ENCODE peak calls at places on chromosomes 5 and 9, in five cellular contexts. Z is astrocyte, R is cardiac fibroblast, H is AG04450, L is mucosa of descending colon. V is an unnamed sample.

GRCh38 chr9:87891754-87892153 is 9.1 kb downstream of the SPATA31E1 start:
- DNase-seq in H (peak), L (no peak), Z (no peak), R (peak), V (no peak)

GRCh38 chr9:14345586-14346237 is 31.8 kb upstream of the NFIB start:
- DNase-seq in H (no peak), R (no peak), L (no peak), Z (no peak), V (no peak)

GRCh38 chr5:81767097-81767496 is 16.2 kb upstream of the SSBP2 start:
- DNase-seq in Z (no peak), H (no peak), L (no peak), R (no peak), V (no peak)

GRCh38 chr5:45521067-45521466 is 175.1 kb downstream of the HCN1 start:
- DNase-seq in Z (peak), L (no peak), H (no peak), R (peak), V (no peak)

GRCh38 chr5:157998021-157998504 is 139.1 kb upstream of the CLINT1 start:
- DNase-seq in L (no peak), H (no peak), R (peak), Z (peak), V (no peak)

GRCh38 chr9:126164796-126165525 is 161.7 kb upstream of the MVB12B start:
- DNase-seq in Z (no peak), L (no peak), R (no peak), H (no peak), V (no peak)

GRCh38 chr5:166758151-166758550 is 1533.3 kb upstream of the WWC1 start:
- DNase-seq in H (no peak), R (peak), L (no peak), Z (no peak), V (no peak)

GRCh38 chr5:89282832-89283510 is 400.0 kb upstream of the MEF2C start:
- DNase-seq in L (no peak), R (no peak), Z (peak), H (no peak), V (no peak)

GRCh38 chr5:124200381-124200780 is 546.1 kb downstream of the ZNF608 start:
- DNase-seq in Z (peak), R (no peak), L (no peak), H (no peak), V (no peak)

GRCh38 chr9:105376893-105377292 is 70.9 kb upstream of the FSD1L start:
- DNase-seq in R (no peak), H (no peak), L (no peak), Z (no peak), V (no peak)

GRCh38 chr5:93208156-93208895 is 372.7 kb downstream of the NR2F1-AS1 start:
- DNase-seq in H (no peak), L (no peak), R (no peak), Z (no peak), V (peak)

GRCh38 chr5:141403387-141403786 is 809 bp downstream of the PCDHGA9 start:
- DNase-seq in H (no peak), R (no peak), L (no peak), Z (no peak), V (no peak)

GRCh38 chr5:141402553-141403328 is at the start of gene PCDHGA9:
- DNase-seq in H (no peak), R (peak), Z (no peak), L (no peak), V (no peak)

GRCh38 chr5:141399555-141400258 is 2.0 kb downstream of the PCDHGB5 start:
- DNase-seq in Z (no peak), R (no peak), H (no peak), L (no peak), V (no peak)

GRCh38 chr5:141393267-141393666 is 834 bp downstream of the PCDHGA8 start:
- DNase-seq in R (no peak), H (no peak), Z (no peak), L (no peak), V (no peak)

GRCh38 chr5:141398608-141399007 is 861 bp downstream of the PCDHGB5 start:
- DNase-seq in H (no peak), L (no peak), R (no peak), Z (no peak), V (no peak)
- H3K4me3 ChIP-seq in H (no peak), L (no peak), R (no peak), Z (no peak), V (no peak)

GRCh38 chr5:139294372-139295165 is 1.0 kb downstream of the MATR3 start:
- DNase-seq in Z (peak), H (peak), L (peak), R (peak), V (no peak)
- TF ChIP-seq CTCF in Z (peak), H (peak), L (no peak), R (peak), V (peak)

DNA sequence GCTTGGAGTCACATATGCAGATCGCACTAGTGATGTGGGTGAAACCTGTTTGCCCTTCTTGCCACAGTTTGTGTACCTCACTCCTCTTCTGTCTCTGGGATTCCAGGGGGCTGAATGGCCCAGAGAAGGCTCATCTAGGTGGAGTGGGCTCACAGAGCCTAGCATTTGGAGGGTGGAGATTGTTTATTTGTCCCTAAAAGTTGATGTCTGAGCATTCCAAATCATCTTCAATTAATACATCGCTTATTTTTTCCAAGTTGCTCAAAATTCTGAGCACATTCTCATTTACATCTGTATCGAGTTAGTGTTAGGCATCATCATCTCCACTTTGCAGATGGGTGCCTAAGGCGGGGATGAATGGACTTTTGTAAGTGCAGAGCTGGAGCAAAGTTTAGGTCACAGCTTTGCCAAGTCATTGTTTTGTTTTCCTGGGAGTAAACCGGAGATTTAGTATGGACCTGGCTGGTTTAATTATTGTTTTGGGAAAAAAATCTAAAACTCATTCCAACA is 2.0 kb downstream of the ABL1 start:
- DNase-seq in H (no peak), R (peak), L (no peak), Z (peak), V (no peak)
- H3K4me3 ChIP-seq in H (peak), R (peak), L (no peak), Z (peak), V (peak)

GRCh38 chr9:136791466-136792276 is 527 bp downstream of the TMEM141 start:
- DNase-seq in R (peak), H (no peak), Z (no peak), L (peak), V (no peak)
- TF ChIP-seq CTCF in R (peak), H (peak), Z (peak), L (peak), V (peak)

DNA sequence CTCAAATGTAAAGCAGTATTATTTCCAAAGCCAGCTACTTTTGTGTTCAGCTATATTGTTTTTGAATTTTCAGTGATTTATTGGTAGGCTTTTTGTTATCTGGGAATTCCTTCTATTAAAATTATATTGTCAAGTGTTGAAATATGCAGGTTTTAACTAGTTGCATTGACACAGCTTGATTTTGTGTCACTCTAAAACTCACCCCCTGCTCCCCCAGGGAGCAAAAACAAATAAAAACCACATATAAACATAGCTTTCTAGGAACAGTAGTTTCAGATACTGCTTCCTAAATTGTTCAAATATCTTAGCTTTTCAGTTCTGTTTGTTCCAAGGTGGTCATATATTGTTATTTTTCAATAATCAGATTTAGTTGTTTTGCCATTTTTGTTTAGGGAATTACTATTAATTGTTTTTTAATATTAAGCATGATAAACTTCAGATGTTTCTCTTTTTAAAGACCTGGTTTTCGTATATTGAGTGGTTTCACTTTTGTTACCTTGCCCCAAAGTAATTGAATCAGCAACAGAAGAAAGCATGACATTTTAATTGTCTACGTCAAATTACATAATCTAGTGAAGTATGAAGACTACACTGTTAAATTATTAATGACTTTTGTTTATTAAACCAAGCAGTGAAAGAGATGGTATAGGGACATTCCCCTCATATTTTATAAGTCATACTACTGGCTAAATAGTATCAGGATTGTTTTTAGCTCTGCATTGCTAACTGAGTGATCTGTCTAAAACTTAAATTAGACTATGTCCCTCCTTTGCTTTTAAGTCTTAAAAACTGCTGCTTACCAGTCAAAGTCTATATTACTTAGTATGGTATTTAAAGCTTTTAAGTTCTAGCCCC is 43.4 kb downstream of the ERBIN start:
- DNase-seq in R (no peak), H (no peak), Z (no peak), L (no peak), V (no peak)
- H3K4me3 ChIP-seq in R (no peak), H (no peak), Z (no peak), L (no peak), V (no peak)

GRCh38 chr5:77630246-77631165 is 8.0 kb downstream of the OTP start:
- DNase-seq in H (no peak), Z (no peak), R (peak), L (peak), V (no peak)
- TF ChIP-seq CTCF in H (no peak), Z (no peak), R (no peak), L (no peak), V (no peak)

DNA sequence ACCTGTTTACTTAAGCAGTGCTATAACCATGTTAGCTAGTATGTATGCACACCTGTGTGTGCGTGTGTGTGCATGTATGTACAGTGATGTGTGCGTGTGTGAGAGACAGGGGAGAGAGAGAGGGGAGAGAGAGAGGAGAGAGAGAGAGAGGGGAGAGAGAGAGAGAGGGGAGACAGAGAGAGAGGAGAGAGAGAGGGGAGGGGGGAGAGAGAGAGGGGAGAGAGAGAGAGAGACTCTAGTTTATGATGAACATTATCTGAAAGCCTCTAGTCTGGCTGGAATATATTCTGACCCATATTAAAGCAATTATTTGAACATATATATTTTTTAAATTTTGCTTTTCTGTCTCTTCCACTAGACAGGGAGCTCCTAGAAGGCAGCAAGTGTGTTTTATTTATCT is 117.5 kb upstream of the CPEB4 start:
- DNase-seq in Z (no peak), H (no peak), L (no peak), R (no peak), V (no peak)
- H3K4me3 ChIP-seq in Z (no peak), H (no peak), L (no peak), R (no peak), V (no peak)

DNA sequence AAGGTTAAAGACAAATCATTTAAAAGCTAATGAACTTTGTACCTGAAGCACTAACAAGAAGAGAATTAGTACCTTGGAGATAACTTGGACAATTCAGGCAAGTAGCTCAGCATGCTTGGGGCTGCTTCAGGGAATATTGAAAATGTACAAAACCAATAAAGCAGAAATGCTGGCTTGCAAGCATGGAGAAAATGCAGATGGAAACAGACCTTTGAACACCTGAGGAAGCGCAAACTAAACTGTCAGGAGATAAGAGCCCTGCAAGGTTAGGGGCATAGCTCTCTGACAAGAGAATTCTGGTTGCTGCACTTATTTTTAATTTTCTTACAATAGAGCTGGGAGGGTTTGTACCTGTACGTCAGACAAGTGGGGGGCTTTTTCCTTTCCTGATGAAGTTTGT is 42.6 kb upstream of the C5orf47 start:
- DNase-seq in L (no peak), H (no peak), Z (no peak), R (no peak), V (no peak)
- TF ChIP-seq CTCF in L (no peak), H (no peak), Z (no peak), R (no peak), V (no peak)

DNA sequence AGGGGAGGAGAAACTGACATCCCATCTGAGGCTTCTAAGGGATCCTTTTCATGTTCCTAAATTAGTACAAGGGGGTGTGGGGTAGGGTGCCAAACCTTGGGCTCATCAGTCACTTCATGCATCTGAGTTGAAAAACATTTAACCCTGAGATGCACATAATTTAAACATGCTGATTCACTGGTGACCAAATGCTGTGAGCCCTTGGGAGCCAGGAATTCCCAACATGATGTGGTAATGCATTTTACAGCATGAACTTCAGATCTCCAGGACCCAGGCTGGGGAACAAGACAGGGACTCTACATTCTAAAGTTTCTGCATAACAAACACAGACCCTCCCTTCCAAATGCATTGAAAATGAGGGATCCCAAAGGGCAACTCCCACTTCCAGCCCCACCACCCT is 322.2 kb downstream of the NDUFS4 start:
- DNase-seq in Z (peak), H (no peak), R (no peak), L (no peak), V (no peak)
- H3K4me3 ChIP-seq in Z (no peak), H (no peak), R (no peak), L (no peak), V (no peak)

V was measured in HFF-Myc.